ENCODE peak calls at places on chromosomes 4 and X, in eight cellular contexts. W is epithelial cell of esophagus, B is astrocyte of the spinal cord, T is GM12878, P is H1, Y is brain microvascular endothelial cell, K is progenitor cell of endocrine pancreas, S is testis. A is an unnamed sample.

GRCh38 chrX:135973025-135973547 is 702 bp downstream of the MMGT1 start:
- DNase-seq in Y (peak), P (no peak), B (peak), W (peak), S (peak), T (no peak), K (no peak), A (no peak)

GRCh38 chrX:120749141-120749846 is 119.4 kb upstream of the C1GALT1C1 start:
- DNase-seq in B (no peak), W (no peak), Y (no peak), T (no peak), K (no peak), S (no peak), P (no peak), A (no peak)

GRCh38 chrX:10157032-10157341 is 212 bp downstream of the CLCN4 start:
- DNase-seq in T (no peak), S (no peak), P (no peak), Y (no peak), W (no peak), K (no peak), B (peak), A (no peak)

GRCh38 chr4:186172551-186172950 is 18.8 kb upstream of the CYP4V2 start:
- DNase-seq in S (no peak), W (no peak), P (no peak), B (no peak), Y (no peak), T (no peak), K (no peak), A (no peak)

GRCh38 chr4:85842540-85842939 is 367.6 kb downstream of the ARHGAP24 start:
- DNase-seq in S (no peak), K (no peak), W (no peak), T (no peak), B (peak), Y (no peak), P (no peak), A (no peak)

GRCh38 chr4:53861856-53862610 is 202.4 kb downstream of the CHIC2 start:
- DNase-seq in K (no peak), Y (peak), B (peak), T (no peak), S (no peak), P (no peak), W (peak), A (no peak)

GRCh38 chr4:140926672-140927071 is 170.5 kb upstream of the TBC1D9 start:
- DNase-seq in Y (no peak), B (peak), P (no peak), T (no peak), K (no peak), S (no peak), W (no peak), A (no peak)

GRCh38 chr4:37908488-37909343 is 17.8 kb downstream of the TBC1D1 start:
- DNase-seq in P (no peak), T (no peak), B (peak), Y (peak), S (no peak), K (no peak), W (peak), A (no peak)

GRCh38 chr4:3719836-3720235 is 46.3 kb upstream of the ADRA2C start:
- DNase-seq in W (no peak), T (no peak), B (no peak), P (no peak), S (no peak), Y (no peak), K (no peak), A (no peak)

GRCh38 chr4:113397114-113397701 is 347.8 kb downstream of the ANK2 start:
- DNase-seq in S (peak), P (no peak), K (no peak), B (peak), Y (peak), T (no peak), W (no peak), A (no peak)

GRCh38 chrX:3549442-3549875 is 164.0 kb downstream of the PRKX start:
- DNase-seq in P (no peak), S (no peak), Y (peak), B (peak), T (no peak), K (no peak), W (peak), A (no peak)

GRCh38 chrX:2587146-2587545 is 86.4 kb upstream of the DHRSX start:
- DNase-seq in T (no peak), S (no peak), P (no peak), Y (no peak), K (no peak), B (no peak), W (no peak), A (no peak)

GRCh38 chr4:80615099-80615498 is 279.6 kb downstream of the CFAP299 start:
- DNase-seq in K (no peak), S (no peak), Y (no peak), T (no peak), B (no peak), P (no peak), W (no peak), A (no peak)

GRCh38 chr4:64144994-64145393 is 264.3 kb downstream of the TECRL start:
- DNase-seq in B (no peak), K (no peak), Y (no peak), W (no peak), P (no peak), T (no peak), S (no peak), A (no peak)

GRCh38 chrX:107823456-107823855 is 2.2 kb upstream of the MID2 start:
- DNase-seq in B (peak), T (no peak), Y (peak), K (no peak), W (peak), P (no peak), S (no peak), A (no peak)

GRCh38 chr4:178309890-178310289 is 867.7 kb upstream of the AGA start:
- DNase-seq in T (no peak), K (no peak), B (no peak), Y (no peak), P (no peak), S (no peak), W (no peak), A (no peak)

GRCh38 chr4:85756938-85757337 is 282.0 kb downstream of the ARHGAP24 start:
- DNase-seq in B (peak), W (peak), P (no peak), K (no peak), Y (peak), T (no peak), S (no peak), A (no peak)

GRCh38 chrX:134692990-134693389 is 34.7 kb upstream of the PLAC1 start:
- DNase-seq in W (peak), Y (peak), T (no peak), P (no peak), B (peak), K (no peak), S (no peak), A (no peak)

GRCh38 chrX:134694935-134695334 is 36.7 kb upstream of the PLAC1 start:
- DNase-seq in Y (no peak), P (no peak), T (no peak), B (no peak), W (no peak), K (no peak), S (no peak), A (no peak)

GRCh38 chrX:134693644-134694043 is 35.4 kb upstream of the PLAC1 start:
- DNase-seq in P (no peak), K (no peak), S (no peak), W (no peak), T (no peak), Y (no peak), B (no peak), A (no peak)

GRCh38 chrX:134694333-134694925 is 36.2 kb upstream of the PLAC1 start:
- DNase-seq in P (no peak), T (no peak), B (no peak), S (no peak), Y (no peak), W (peak), K (no peak), A (no peak)

GRCh38 chrX:134695999-134696398 is 37.7 kb upstream of the PLAC1 start:
- DNase-seq in K (no peak), S (no peak), W (no peak), T (no peak), P (no peak), B (no peak), Y (no peak), A (no peak)
- TF ChIP-seq CTCF in K (no peak), S (no peak), W (no peak), T (no peak), P (no peak), B (no peak), Y (no peak), A (no peak)

GRCh38 chrX:73262991-73263390 is 48.3 kb upstream of the NAP1L2 start:
- DNase-seq in K (no peak), W (peak), S (no peak), Y (no peak), B (no peak), P (no peak), T (no peak), A (no peak)
- TF ChIP-seq CTCF in K (peak), W (peak), S (no peak), Y (peak), B (no peak), P (peak), T (peak), A (no peak)

GRCh38 chr4:6779667-6780565 is 2.6 kb upstream of the KIAA0232 start:
- DNase-seq in P (no peak), S (peak), K (no peak), B (peak), Y (no peak), T (no peak), W (no peak), A (no peak)
- TF ChIP-seq CTCF in P (peak), S (no peak), K (no peak), B (no peak), Y (peak), T (no peak), W (no peak), A (no peak)

GRCh38 chr4:161254375-161254774 is 909.4 kb downstream of the FSTL5 start:
- DNase-seq in K (no peak), Y (no peak), T (no peak), W (peak), B (no peak), P (no peak), S (no peak), A (no peak)
- TF ChIP-seq CTCF in K (no peak), Y (no peak), T (no peak), W (no peak), B (no peak), P (peak), S (no peak), A (no peak)

GRCh38 chr4:143021384-143021783 is 163.3 kb upstream of the USP38 start:
- DNase-seq in T (peak), S (no peak), K (no peak), Y (no peak), B (no peak), P (no peak), W (no peak), A (no peak)

GRCh38 chr4:143023519-143023918 is 161.2 kb upstream of the USP38 start:
- DNase-seq in Y (no peak), B (no peak), T (no peak), K (no peak), P (no peak), S (no peak), W (peak), A (no peak)

GRCh38 chr4:143019351-143019750 is 165.4 kb upstream of the USP38 start:
- DNase-seq in B (no peak), S (no peak), P (no peak), K (no peak), Y (no peak), T (no peak), W (no peak), A (no peak)

GRCh38 chr4:143026459-143027170 is 158.1 kb upstream of the USP38 start:
- DNase-seq in T (no peak), B (no peak), Y (no peak), W (no peak), K (no peak), S (no peak), P (no peak), A (no peak)

GRCh38 chr4:143025111-143025704 is 159.5 kb upstream of the USP38 start:
- DNase-seq in T (no peak), P (no peak), S (no peak), B (peak), Y (peak), W (peak), K (no peak), A (peak)
- TF ChIP-seq CTCF in T (peak), P (peak), S (no peak), B (peak), Y (peak), W (no peak), K (peak), A (no peak)

GRCh38 chr4:6548882-6549230 is 26.1 kb upstream of the MAN2B2 start:
- DNase-seq in B (no peak), S (no peak), W (no peak), K (no peak), T (no peak), Y (no peak), P (no peak), A (no peak)
- TF ChIP-seq CTCF in B (no peak), S (no peak), W (no peak), K (no peak), T (no peak), Y (no peak), P (no peak), A (no peak)

A was measured in upper lobe of left lung.